ENCODE peak calls at places on chromosomes 2 and 18, in five cellular contexts. W is GOT3; L is AG04450; D is stimulated activated CD4-positive, alpha-beta T cell treated with anti-CD3 and anti-CD28 coated beads, Interleukin-15, amount 100 ng/mL, for 24 hours; G is NCI-H1417. T is an unnamed sample.

GRCh38 chr18:75837316-75837715 is 409.8 kb upstream of the SMIM21 start:
- DNase-seq in D (no peak), W (no peak), G (no peak), L (no peak), T (no peak)

GRCh38 chr2:127083819-127084503 is 23.0 kb downstream of the BIN1 start:
- DNase-seq in G (no peak), L (peak), W (peak), D (no peak), T (no peak)

GRCh38 chr2:232075859-232076258 is 114.3 kb downstream of the DIS3L2 start:
- DNase-seq in G (no peak), W (no peak), D (no peak), L (no peak), T (no peak)

GRCh38 chr2:173414823-173415322 is 60.2 kb downstream of the CDCA7 start:
- DNase-seq in D (no peak), W (no peak), L (no peak), G (no peak), T (no peak)

GRCh38 chr2:119425620-119426395 is 5.8 kb upstream of the TMEM37 start:
- DNase-seq in L (no peak), D (no peak), G (no peak), W (no peak), T (no peak)

GRCh38 chr2:169705927-169706326 is 11.7 kb downstream of the PHOSPHO2 start:
- DNase-seq in W (no peak), D (no peak), G (no peak), L (no peak), T (no peak)

GRCh38 chr2:29627366-29627765 is 294.0 kb downstream of the ALK start:
- DNase-seq in G (no peak), L (peak), W (no peak), D (no peak), T (no peak)

GRCh38 chr2:158914066-158914465 is 54.4 kb upstream of the TANC1 start:
- DNase-seq in G (no peak), L (no peak), D (no peak), W (no peak), T (no peak)

GRCh38 chr2:200054681-200055468 is 99.5 kb downstream of the MAIP1 start:
- DNase-seq in G (no peak), D (no peak), W (no peak), L (no peak), T (no peak)

GRCh38 chr2:147320148-147320547 is 524.7 kb upstream of the ACVR2A start:
- DNase-seq in W (no peak), G (no peak), D (no peak), L (no peak), T (no peak)

GRCh38 chr18:54950221-54950620 is 9.0 kb downstream of the CCDC68 start:
- DNase-seq in G (peak), W (no peak), L (no peak), D (no peak), T (no peak)

GRCh38 chr2:198314559-198315153 is 510.3 kb downstream of the PLCL1 start:
- DNase-seq in L (peak), G (peak), D (no peak), W (no peak), T (no peak)

GRCh38 chr2:164061129-164061746 is 325.4 kb upstream of the FIGN start:
- DNase-seq in G (peak), L (no peak), D (no peak), W (no peak), T (peak)

GRCh38 chr2:238488347-238488826 is 61.7 kb downstream of the ASB1 start:
- DNase-seq in G (no peak), D (no peak), W (no peak), L (no peak), T (no peak)

GRCh38 chr2:175804130-175804529 is 197.9 kb downstream of the LNPK start:
- DNase-seq in W (no peak), L (no peak), G (peak), D (no peak), T (no peak)

GRCh38 chr2:32064021-32064678 is 794 bp downstream of the SPAST start:
- DNase-seq in L (no peak), D (no peak), W (no peak), G (peak), T (peak)

GRCh38 chr2:23520256-23520655 is 135.3 kb downstream of the KLHL29 start:
- DNase-seq in D (no peak), L (no peak), G (no peak), W (no peak), T (no peak)

GRCh38 chr2:232389327-232389726 is 10.8 kb downstream of the ALPP start:
- DNase-seq in D (no peak), W (no peak), L (no peak), G (no peak), T (no peak)

GRCh38 chr18:37450434-37451133 is 115.0 kb downstream of the CELF4 start:
- DNase-seq in D (no peak), G (peak), L (no peak), W (no peak), T (no peak)

GRCh38 chr18:34866739-34867138 is 156.6 kb downstream of the DTNA start:
- DNase-seq in L (no peak), D (no peak), G (no peak), W (no peak), T (no peak)

T was measured in GM20000.